ENCODE peak calls at places on chromosomes 3 and 15, in five cellular contexts. J, L, P, V and T are unnamed samples.

GRCh38 chr15:48537277-48538113 is 108.0 kb downstream of the FBN1 start:
- DNase-seq in J (no peak), L (no peak), P (no peak), V (no peak), T (no peak)

GRCh38 chr3:98893740-98894139 is 7.8 kb downstream of the DCBLD2 start:
- DNase-seq in J (no peak), L (no peak), P (no peak), V (no peak), T (no peak)

GRCh38 chr3:116005404-116005803 is 382.1 kb downstream of the GAP43 start:
- DNase-seq in J (no peak), L (no peak), P (no peak), V (peak; percentile 87), T (peak; percentile 18)

GRCh38 chr15:25378501-25378901 is 60.3 kb downstream of the UBE3A start:
- DNase-seq in J (no peak), L (no peak), P (no peak), V (no peak), T (no peak)

GRCh38 chr3:25297667-25298585 is 130.1 kb upstream of the RARB start:
- DNase-seq in J (no peak), L (no peak), P (no peak), V (no peak), T (no peak)

GRCh38 chr3:112351823-112352222 is 18.9 kb downstream of the CD200 start:
- DNase-seq in J (no peak), L (no peak), P (no peak), V (no peak), T (no peak)

GRCh38 chr3:71584216-71585061 is 911 bp upstream of the FOXP1 start:
- DNase-seq in J (peak; percentile 19), L (peak; percentile 12), P (peak; percentile 77), V (no peak), T (no peak)

GRCh38 chr3:124767259-124767658 is 37.0 kb downstream of the UMPS start:
- DNase-seq in J (no peak), L (no peak), P (no peak), V (no peak), T (no peak)

GRCh38 chr3:157436583-157437300 is at the start of gene PTX3:
- DNase-seq in J (no peak), L (no peak), P (peak; percentile 27), V (peak; percentile 79), T (peak; percentile 51)

GRCh38 chr3:136187868-136188267 is 8.3 kb downstream of the MSL2 start:
- DNase-seq in J (no peak), L (no peak), P (no peak), V (no peak), T (no peak)

GRCh38 chr15:44340410-44340809 is 51.9 kb downstream of the GOLM2 start:
- DNase-seq in J (no peak), L (no peak), P (peak; percentile 68), V (peak; percentile 66), T (no peak)

GRCh38 chr15:94026458-94026967 is 204.8 kb upstream of the MCTP2 start:
- DNase-seq in J (no peak), L (no peak), P (no peak), V (no peak), T (no peak)

GRCh38 chr3:197795200-197795599 is 4.1 kb downstream of the LRCH3 start:
- DNase-seq in J (no peak), L (no peak), P (peak; percentile 89), V (no peak), T (peak; percentile 11)

GRCh38 chr15:22262613-22263020 is 182.3 kb downstream of the OR4M2 start:
- DNase-seq in J (no peak), L (no peak), P (peak; percentile 60), V (no peak), T (no peak)